ENCODE peak calls at places on chromosome 13, in nine cellular contexts. I, N, M, O, A, Y, J, T and X are unnamed samples.

GRCh38 chr13:112688560-112689497 is 1.0 kb upstream of the ATP11A start:
- DNase-seq in I (peak; percentile 74), Y (peak; percentile 44), J (peak; percentile 41), M (no peak), N (no peak), T (no peak), A (peak; percentile 59), O (no peak), X (no peak)

GRCh38 chr13:79226250-79226649 is 179.8 kb downstream of the RBM26 start:
- DNase-seq in T (no peak), O (no peak), Y (no peak), N (no peak), A (no peak), I (no peak), J (no peak), M (no peak), X (no peak)

GRCh38 chr13:95420501-95420900 is 119.2 kb upstream of the ABCC4 start:
- DNase-seq in A (no peak), N (no peak), I (no peak), O (no peak), M (no peak), Y (no peak), J (no peak), T (no peak), X (no peak)

GRCh38 chr13:102793583-102794355 is 5.0 kb downstream of the POGLUT2 start:
- DNase-seq in I (no peak), T (no peak), J (no peak), Y (no peak), M (no peak), O (no peak), N (no peak), A (no peak), X (no peak)

GRCh38 chr13:42280537-42280936 is 8.6 kb downstream of the AKAP11 start:
- DNase-seq in M (no peak), O (no peak), I (no peak), N (no peak), Y (no peak), A (no peak), T (no peak), J (no peak), X (no peak)

GRCh38 chr13:85286081-85286480 is 513.1 kb downstream of the SLITRK6 start:
- DNase-seq in A (no peak), Y (no peak), M (no peak), N (no peak), O (no peak), T (no peak), J (no peak), I (no peak), X (no peak)

GRCh38 chr13:75869981-75870380 is 233.9 kb downstream of the LMO7 start:
- DNase-seq in J (no peak), T (no peak), O (no peak), I (peak; percentile 24), N (no peak), M (no peak), Y (no peak), A (no peak), X (no peak)

GRCh38 chr13:79543883-79544282 is 62.9 kb downstream of the NDFIP2 start:
- DNase-seq in Y (no peak), O (no peak), A (no peak), J (no peak), M (no peak), T (no peak), N (no peak), I (no peak), X (no peak)